ENCODE peak calls at places on chromosomes 5 and 9, in four cellular contexts. One of them, this sample, is unnamed.
A peak's percentile ranks its signal among the peaks of the same experiment; 100 is the strongest.

GRCh38 chr5:83035373-83036170 is 41.6 kb downstream of the TMEM167A start:
- DNase-seq in OCI-LY7: no peak
- DNase-seq in H9: no peak
- DNase-seq in GM12878: no peak
- DNase-seq in this sample: no peak

GRCh38 chr9:38253200-38253599 is 139.3 kb upstream of the ALDH1B1 start:
- DNase-seq in OCI-LY7: no peak
- DNase-seq in H9: no peak
- DNase-seq in GM12878: no peak
- DNase-seq in this sample: no peak

GRCh38 chr9:138065287-138065686 is 187.7 kb downstream of the CACNA1B start:
- DNase-seq in OCI-LY7: no peak
- DNase-seq in H9: no peak
- DNase-seq in GM12878: no peak
- DNase-seq in this sample: no peak

GRCh38 chr5:76431336-76431735 is 28.3 kb downstream of the IQGAP2 start:
- DNase-seq in OCI-LY7: no peak
- DNase-seq in H9: no peak
- DNase-seq in GM12878: no peak
- DNase-seq in this sample: no peak

GRCh38 chr9:104907278-104907951 is 20.5 kb downstream of the ABCA1 start:
- DNase-seq in OCI-LY7: no peak
- DNase-seq in H9: no peak
- DNase-seq in GM12878: no peak
- DNase-seq in this sample: no peak

GRCh38 chr5:134851307-134851923 is 5.6 kb downstream of the C5orf24 start:
- DNase-seq in OCI-LY7: peak; percentile 37
- DNase-seq in H9: no peak
- DNase-seq in GM12878: no peak
- DNase-seq in this sample: no peak

GRCh38 chr9:135247174-135247930 is 159.9 kb downstream of the OLFM1 start:
- DNase-seq in OCI-LY7: no peak
- DNase-seq in H9: no peak
- DNase-seq in GM12878: no peak
- DNase-seq in this sample: no peak

GRCh38 chr9:27933210-27934062 is 360.2 kb upstream of the C9orf72 start:
- DNase-seq in OCI-LY7: no peak
- DNase-seq in H9: no peak
- DNase-seq in GM12878: no peak
- DNase-seq in this sample: no peak

GRCh38 chr9:134007150-134007549 is 15.0 kb upstream of the VAV2 start:
- DNase-seq in OCI-LY7: no peak
- DNase-seq in H9: no peak
- DNase-seq in GM12878: no peak
- DNase-seq in this sample: no peak

GRCh38 chr5:176647870-176648466 is 684 bp downstream of the TSPAN17 start:
- DNase-seq in OCI-LY7: no peak
- DNase-seq in H9: no peak
- DNase-seq in GM12878: no peak
- DNase-seq in this sample: no peak

GRCh38 chr9:137156567-137157375 is 13.1 kb downstream of the LRRC26 start:
- DNase-seq in OCI-LY7: peak; percentile 79
- DNase-seq in H9: peak; percentile 75
- DNase-seq in GM12878: no peak
- DNase-seq in this sample: peak; percentile 17

GRCh38 chr9:76868897-76869296 is 37.0 kb downstream of the PRUNE2 start:
- DNase-seq in OCI-LY7: no peak
- DNase-seq in H9: no peak
- DNase-seq in GM12878: no peak
- DNase-seq in this sample: no peak

GRCh38 chr5:1036504-1037122 is 28.0 kb downstream of the NKD2 start:
- DNase-seq in OCI-LY7: no peak
- DNase-seq in H9: no peak
- DNase-seq in GM12878: no peak
- DNase-seq in this sample: no peak

GRCh38 chr9:105458404-105458803 is 10.6 kb downstream of the FSD1L start:
- DNase-seq in OCI-LY7: peak; percentile 37
- DNase-seq in H9: peak; percentile 72
- DNase-seq in GM12878: no peak
- DNase-seq in this sample: no peak

GRCh38 chr9:77092536-77092935 is 73.1 kb downstream of the FOXB2 start:
- DNase-seq in OCI-LY7: no peak
- DNase-seq in H9: no peak
- DNase-seq in GM12878: no peak
- DNase-seq in this sample: no peak

GRCh38 chr5:180101451-180102105 is 30.0 kb upstream of the RNF130 start:
- DNase-seq in OCI-LY7: no peak
- DNase-seq in H9: no peak
- DNase-seq in GM12878: no peak
- DNase-seq in this sample: no peak

GRCh38 chr9:80605129-80605528 is 1033.4 kb downstream of the TLE4 start:
- DNase-seq in OCI-LY7: no peak
- DNase-seq in H9: no peak
- DNase-seq in GM12878: no peak
- DNase-seq in this sample: no peak

GRCh38 chr5:53100606-53101005 is 9.0 kb downstream of the MOCS2 start:
- DNase-seq in OCI-LY7: no peak
- DNase-seq in H9: no peak
- DNase-seq in GM12878: no peak
- DNase-seq in this sample: no peak

GRCh38 chr9:108142504-108143201 is 653.1 kb upstream of the KLF4 start:
- DNase-seq in OCI-LY7: no peak
- DNase-seq in H9: peak; percentile 43
- DNase-seq in GM12878: no peak
- DNase-seq in this sample: peak; percentile 11

GRCh38 chr5:60844429-60844890 is 391 bp upstream of the ELOVL7 start:
- DNase-seq in OCI-LY7: no peak
- DNase-seq in H9: no peak
- DNase-seq in GM12878: no peak
- DNase-seq in this sample: no peak

GRCh38 chr5:14107536-14107935 is 35.6 kb upstream of the TRIO start:
- DNase-seq in OCI-LY7: no peak
- DNase-seq in H9: no peak
- DNase-seq in GM12878: no peak
- DNase-seq in this sample: no peak

GRCh38 chr5:133236541-133236951 is 184.7 kb downstream of the HSPA4 start:
- DNase-seq in OCI-LY7: no peak
- DNase-seq in H9: no peak
- DNase-seq in GM12878: no peak
- DNase-seq in this sample: no peak

GRCh38 chr9:110912701-110913291 is 125.5 kb downstream of the LPAR1 start:
- DNase-seq in OCI-LY7: no peak
- DNase-seq in H9: no peak
- DNase-seq in GM12878: no peak
- DNase-seq in this sample: no peak

GRCh38 chr5:34488984-34489383 is 167.1 kb upstream of the RAI14 start:
- DNase-seq in OCI-LY7: no peak
- DNase-seq in H9: peak; percentile 16
- DNase-seq in GM12878: no peak
- DNase-seq in this sample: no peak

GRCh38 chr9:123679330-123679987 is 250.5 kb downstream of the DENND1A start:
- DNase-seq in OCI-LY7: peak; percentile 96
- DNase-seq in H9: no peak
- DNase-seq in GM12878: peak; percentile 95
- DNase-seq in this sample: peak; percentile 96

GRCh38 chr5:88707216-88707965 is 175.6 kb downstream of the MEF2C start:
- DNase-seq in OCI-LY7: no peak
- DNase-seq in H9: no peak
- DNase-seq in GM12878: no peak
- DNase-seq in this sample: no peak

GRCh38 chr5:14672508-14673394 is 8.2 kb downstream of the OTULIN start:
- DNase-seq in OCI-LY7: no peak
- DNase-seq in H9: no peak
- DNase-seq in GM12878: no peak
- DNase-seq in this sample: no peak

GRCh38 chr5:87966213-87966612 is 302.4 kb downstream of the TMEM161B start:
- DNase-seq in OCI-LY7: no peak
- DNase-seq in H9: no peak
- DNase-seq in GM12878: no peak
- DNase-seq in this sample: no peak

GRCh38 chr9:131739192-131739961 is 499 bp downstream of the RAPGEF1 start:
- DNase-seq in OCI-LY7: peak; percentile 69
- DNase-seq in H9: no peak
- DNase-seq in GM12878: no peak
- DNase-seq in this sample: peak; percentile 41

GRCh38 chr5:142152383-142152730 is 43.8 kb downstream of the NDFIP1 start:
- DNase-seq in OCI-LY7: no peak
- DNase-seq in H9: no peak
- DNase-seq in GM12878: no peak
- DNase-seq in this sample: no peak

GRCh38 chr5:9714187-9714586 is 84.0 kb upstream of the TAS2R1 start:
- DNase-seq in OCI-LY7: no peak
- DNase-seq in H9: no peak
- DNase-seq in GM12878: no peak
- DNase-seq in this sample: no peak

GRCh38 chr5:115271295-115272060 is 8.8 kb upstream of the PGGT1B start:
- DNase-seq in OCI-LY7: peak; percentile 51
- DNase-seq in H9: no peak
- DNase-seq in GM12878: no peak
- DNase-seq in this sample: peak; percentile 19
- H2AFZ ChIP-seq in OCI-LY7: no peak overlapping the region
- H2AFZ ChIP-seq in H9: no peak overlapping the region
- H2AFZ ChIP-seq in GM12878: no peak overlapping the region
- H2AFZ ChIP-seq in this sample: no peak overlapping the region

GRCh38 chr5:29379619-29380018 is 1813.9 kb upstream of the CDH6 start:
- DNase-seq in OCI-LY7: no peak
- DNase-seq in H9: no peak
- DNase-seq in GM12878: no peak
- DNase-seq in this sample: peak; percentile 76
- H3K27ac ChIP-seq in OCI-LY7: no peak overlapping the region
- H3K27ac ChIP-seq in H9: no peak overlapping the region
- H3K27ac ChIP-seq in GM12878: no peak overlapping the region
- H3K27ac ChIP-seq in this sample: peak overlapping the region; percentile 40

DNA sequence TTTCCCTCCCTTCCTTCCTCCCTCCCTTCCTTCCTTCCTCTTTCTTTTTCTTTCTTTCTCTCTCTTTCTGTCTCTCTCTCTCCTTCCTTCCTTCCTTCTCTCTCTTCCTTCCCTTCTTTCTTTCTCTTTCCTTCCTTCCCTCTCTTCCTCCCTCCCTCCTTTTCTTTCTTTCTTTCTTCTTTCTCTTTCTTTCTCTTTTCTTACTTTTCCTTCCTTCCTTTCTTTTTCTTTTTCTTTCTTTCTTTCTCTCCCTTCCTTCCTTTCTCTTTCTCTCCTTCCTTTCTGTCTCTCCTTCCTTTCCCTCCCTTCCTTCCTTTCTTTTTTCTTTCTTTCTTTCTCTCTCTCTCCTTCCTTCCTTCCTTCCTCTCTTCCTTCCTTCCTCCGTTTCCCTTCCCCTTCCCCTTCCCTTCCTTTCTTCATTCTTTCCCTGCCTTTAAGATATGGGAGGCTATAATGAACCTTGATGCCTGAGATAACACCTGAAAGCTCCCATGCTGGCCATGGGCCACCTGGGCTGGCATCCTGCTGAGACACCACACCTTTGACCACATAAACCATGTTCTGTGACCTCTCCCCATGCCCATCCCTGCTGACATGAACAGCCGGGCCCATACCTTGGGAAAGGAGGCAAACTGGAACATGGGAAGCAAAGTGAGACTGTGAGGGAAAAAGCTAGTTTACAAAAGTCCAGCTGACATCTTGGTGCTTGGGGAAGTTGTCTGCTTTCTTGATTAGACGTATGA is 197.8 kb upstream of the ZNF618 start:
- DNase-seq in OCI-LY7: no peak
- DNase-seq in H9: no peak
- DNase-seq in GM12878: no peak
- DNase-seq in this sample: no peak
- H2AFZ ChIP-seq in OCI-LY7: no peak overlapping the region
- H2AFZ ChIP-seq in H9: no peak overlapping the region
- H2AFZ ChIP-seq in GM12878: no peak overlapping the region
- H2AFZ ChIP-seq in this sample: no peak overlapping the region

GRCh38 chr5:95892784-95893354 is 68.8 kb downstream of the ELL2 start:
- DNase-seq in OCI-LY7: peak; percentile 14
- DNase-seq in H9: peak; percentile 40
- DNase-seq in GM12878: no peak
- DNase-seq in this sample: peak; percentile 62

GRCh38 chr5:95895771-95896170 is 65.9 kb downstream of the ELL2 start:
- DNase-seq in OCI-LY7: no peak
- DNase-seq in H9: peak; percentile 42
- DNase-seq in GM12878: no peak
- DNase-seq in this sample: no peak

GRCh38 chr5:95895223-95895622 is 66.4 kb downstream of the ELL2 start:
- DNase-seq in OCI-LY7: no peak
- DNase-seq in H9: no peak
- DNase-seq in GM12878: no peak
- DNase-seq in this sample: no peak

GRCh38 chr5:95887977-95888376 is 65.5 kb upstream of the GLRX start:
- DNase-seq in OCI-LY7: no peak
- DNase-seq in H9: no peak
- DNase-seq in GM12878: no peak
- DNase-seq in this sample: no peak

DNA sequence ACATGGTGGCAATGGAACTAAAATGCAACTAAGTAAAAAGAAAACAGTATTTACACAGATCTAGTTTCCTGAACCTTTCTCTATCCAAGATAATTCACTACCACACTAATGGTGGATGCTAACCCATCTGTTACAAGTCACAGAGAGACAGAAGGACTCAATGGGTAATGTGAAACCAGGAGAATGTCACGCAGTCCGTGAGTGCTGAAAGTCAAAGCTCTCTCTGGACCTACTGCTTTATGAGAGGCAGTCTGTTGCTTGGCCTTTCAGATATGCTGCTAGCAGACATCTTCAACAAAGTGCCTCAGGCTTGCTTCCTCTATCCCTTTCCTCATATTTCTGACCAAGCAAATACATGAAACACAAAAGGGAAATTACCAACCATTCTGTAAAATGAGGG is 69.0 kb upstream of the GLRX start:
- DNase-seq in OCI-LY7: no peak
- DNase-seq in H9: no peak
- DNase-seq in GM12878: no peak
- DNase-seq in this sample: no peak
- H3K27ac ChIP-seq in OCI-LY7: no peak overlapping the region
- H3K27ac ChIP-seq in H9: no peak overlapping the region
- H3K27ac ChIP-seq in GM12878: no peak overlapping the region
- H3K27ac ChIP-seq in this sample: no peak overlapping the region